ENCODE peak calls at places on chromosomes 13 and 19, in nine cellular contexts. D is adrenal gland; E is neuronal stem cell; R is IMR-90; N is effector memory CD4-positive, alpha-beta T cell; V is CD4-positive, CD25-positive, alpha-beta regulatory T cell; K is heart right ventricle; O is testis; J is thoracic aorta. I is an unnamed sample. For H3K27me3 and H3K4me1, the result is how much of the 10 kb centered on the place peaks cover.

GRCh38 chr13:94201022-94201421 is 278.5 kb downstream of the DCT start:
- DNase-seq in E (no peak), D (no peak), J (no peak), O (no peak), N (no peak), K (no peak), V (no peak), R (no peak), I (no peak)

GRCh38 chr19:45881909-45882528 is 3.9 kb downstream of the IRF2BP1 start:
- DNase-seq in J (no peak), K (no peak), E (no peak), D (no peak), V (no peak), O (no peak), R (no peak), N (no peak), I (peak)

GRCh38 chr13:41263261-41263971 is at the start of gene MTRF1:
- DNase-seq in V (peak), E (peak), D (peak), O (peak), N (peak), K (peak), R (peak), J (peak), I (peak)

GRCh38 chr13:29991343-29991742 is 140.9 kb upstream of the UBL3 start:
- DNase-seq in J (no peak), D (no peak), K (no peak), E (no peak), O (no peak), V (no peak), R (peak), N (no peak), I (no peak)

GRCh38 chr13:93080166-93080565 is 146.4 kb upstream of the GPC6 start:
- DNase-seq in V (no peak), K (no peak), N (no peak), D (no peak), O (no peak), R (no peak), J (no peak), E (no peak), I (no peak)

GRCh38 chr13:71871180-71871754 is 4.3 kb upstream of the DACH1 start:
- DNase-seq in V (no peak), J (no peak), D (no peak), R (no peak), O (no peak), E (no peak), N (no peak), K (no peak), I (no peak)

GRCh38 chr19:53772943-53773342 is 51.2 kb downstream of the NLRP12 start:
- DNase-seq in D (peak), O (peak), N (peak), E (peak), K (no peak), V (peak), J (peak), R (peak), I (peak)

GRCh38 chr13:110531671-110532083 is 29.8 kb downstream of the RAB20 start:
- DNase-seq in R (no peak), D (no peak), N (no peak), J (no peak), V (no peak), E (no peak), O (no peak), K (no peak), I (no peak)

GRCh38 chr13:44726214-44726613 is 150.1 kb upstream of the TSC22D1 start:
- DNase-seq in V (no peak), D (no peak), J (no peak), E (no peak), R (peak), K (no peak), O (no peak), N (no peak), I (no peak)

GRCh38 chr13:43383488-43384165 is 360.2 kb downstream of the DNAJC15 start:
- DNase-seq in K (no peak), R (no peak), V (no peak), E (no peak), N (no peak), D (no peak), O (no peak), J (no peak), I (peak)

GRCh38 chr13:113142876-113143275 is 15.6 kb upstream of the PROZ start:
- DNase-seq in V (no peak), N (no peak), J (no peak), K (no peak), R (no peak), D (no peak), E (no peak), O (peak), I (peak)

GRCh38 chr19:2887391-2887914 is 13.3 kb upstream of the ZNF57 start:
- DNase-seq in E (no peak), J (no peak), K (no peak), R (peak), V (no peak), D (no peak), O (peak), N (no peak), I (peak)

GRCh38 chr13:62510906-62511655 is 1095.4 kb upstream of the PCDH20 start:
- DNase-seq in J (no peak), E (no peak), R (no peak), O (no peak), K (no peak), N (no peak), V (no peak), D (no peak), I (no peak)

GRCh38 chr13:44331446-44331845 is 42.2 kb upstream of the SERP2 start:
- DNase-seq in R (no peak), K (no peak), O (no peak), D (no peak), E (no peak), V (no peak), J (no peak), N (no peak), I (no peak)

GRCh38 chr19:52716578-52716977 is 18.3 kb downstream of the ZNF611 start:
- DNase-seq in K (no peak), V (no peak), O (no peak), R (no peak), E (no peak), D (no peak), N (no peak), J (no peak), I (peak)

GRCh38 chr19:33391631-33392249 is 18.2 kb downstream of the CEBPG start:
- DNase-seq in N (no peak), D (no peak), R (no peak), K (no peak), J (no peak), V (no peak), E (no peak), O (no peak), I (no peak)

GRCh38 chr13:26482451-26483197 is 74.9 kb upstream of the WASF3 start:
- DNase-seq in R (peak), K (no peak), O (peak), N (peak), E (peak), V (peak), J (peak), D (peak), I (peak)

GRCh38 chr19:5558101-5558621 is 9.6 kb downstream of the TINCR start:
- DNase-seq in E (no peak), J (no peak), V (no peak), N (no peak), D (no peak), R (no peak), K (no peak), O (no peak), I (no peak)

GRCh38 chr13:103788061-103788652 is 721.9 kb upstream of the SLC10A2 start:
- DNase-seq in V (no peak), O (peak), J (no peak), D (no peak), N (no peak), E (no peak), K (peak), R (no peak), I (peak)

GRCh38 chr13:67619987-67620386 is 389.9 kb upstream of the PCDH9 start:
- DNase-seq in R (peak), K (no peak), N (no peak), J (no peak), V (no peak), E (no peak), D (no peak), O (no peak), I (no peak)

GRCh38 chr13:44191504-44192171 is 182.0 kb upstream of the SERP2 start:
- DNase-seq in E (peak), R (peak), D (peak), O (peak), V (no peak), N (peak), K (no peak), J (no peak), I (peak)

GRCh38 chr19:11506101-11506555 is 489 bp upstream of the ZNF653 start:
- DNase-seq in N (no peak), J (no peak), E (peak), K (peak), R (no peak), O (no peak), V (no peak), D (peak), I (no peak)

GRCh38 chr19:13056052-13056660 is 46.5 kb downstream of the LYL1 start:
- DNase-seq in V (no peak), N (no peak), K (peak), O (peak), J (no peak), R (peak), E (no peak), D (no peak), I (peak)

GRCh38 chr13:110683203-110683883 is 22.6 kb downstream of the CARS2 start:
- DNase-seq in R (peak), O (peak), V (peak), J (no peak), D (no peak), K (no peak), E (no peak), N (no peak), I (no peak)

GRCh38 chr19:38726284-38726673 is 18.0 kb downstream of the CAPN12 start:
- DNase-seq in R (no peak), K (peak), E (no peak), D (peak), O (no peak), V (no peak), N (no peak), J (no peak), I (no peak)

GRCh38 chr13:75495938-75496337 is 14.0 kb upstream of the TBC1D4 start:
- DNase-seq in J (no peak), E (no peak), V (no peak), R (peak), K (no peak), O (no peak), N (no peak), D (no peak), I (no peak)

GRCh38 chr13:92739306-92739818 is 487.2 kb upstream of the GPC6 start:
- DNase-seq in R (peak), O (no peak), V (no peak), J (no peak), K (no peak), E (no peak), D (no peak), N (no peak), I (no peak)

GRCh38 chr19:1161716-1162115 is 12.4 kb downstream of the SBNO2 start:
- DNase-seq in K (no peak), V (no peak), N (no peak), D (peak), E (no peak), O (no peak), R (peak), J (no peak), I (no peak)

GRCh38 chr13:78680611-78681010 is 21.7 kb upstream of the OBI1 start:
- DNase-seq in D (no peak), V (no peak), K (no peak), N (no peak), R (no peak), J (no peak), O (no peak), E (no peak), I (no peak)

GRCh38 chr13:27641711-27642502 is 20.2 kb downstream of the POLR1D start:
- DNase-seq in D (no peak), R (no peak), K (no peak), O (no peak), N (no peak), J (no peak), E (no peak), V (no peak), I (no peak)

GRCh38 chr19:5522106-5522505 is 45.6 kb downstream of the TINCR start:
- DNase-seq in J (no peak), R (no peak), D (no peak), V (no peak), N (no peak), K (no peak), E (no peak), O (no peak), I (no peak)

DNA sequence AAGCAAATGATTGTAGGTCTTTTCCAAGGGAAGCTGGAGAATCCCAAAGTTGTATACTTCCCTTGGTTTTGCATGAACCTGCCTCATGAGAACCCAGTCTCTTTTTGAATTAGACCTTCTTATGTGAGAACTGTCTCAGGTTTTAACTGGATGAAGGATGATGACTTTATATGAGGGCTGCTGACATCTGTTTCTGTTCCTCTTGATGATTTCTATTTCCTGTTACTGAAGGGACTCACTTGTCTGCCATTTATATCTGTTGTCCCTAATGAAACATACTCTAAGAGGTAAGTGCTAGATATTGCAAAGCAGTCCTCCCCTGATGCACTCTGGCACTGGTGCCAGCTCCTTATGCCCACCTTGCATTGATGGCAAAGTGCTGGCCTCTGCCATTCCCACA is 33.6 kb downstream of the ERICH4 start:
- DNase-seq in K (no peak), O (no peak), D (no peak), R (no peak), E (no peak), N (no peak), J (no peak), V (no peak), I (no peak)
- H3K27me3 ChIP-seq in K (under half), O (under half), D (under half), R (under half), E (half or more), N (under half), J (under half), V (under half), I (under half)

DNA sequence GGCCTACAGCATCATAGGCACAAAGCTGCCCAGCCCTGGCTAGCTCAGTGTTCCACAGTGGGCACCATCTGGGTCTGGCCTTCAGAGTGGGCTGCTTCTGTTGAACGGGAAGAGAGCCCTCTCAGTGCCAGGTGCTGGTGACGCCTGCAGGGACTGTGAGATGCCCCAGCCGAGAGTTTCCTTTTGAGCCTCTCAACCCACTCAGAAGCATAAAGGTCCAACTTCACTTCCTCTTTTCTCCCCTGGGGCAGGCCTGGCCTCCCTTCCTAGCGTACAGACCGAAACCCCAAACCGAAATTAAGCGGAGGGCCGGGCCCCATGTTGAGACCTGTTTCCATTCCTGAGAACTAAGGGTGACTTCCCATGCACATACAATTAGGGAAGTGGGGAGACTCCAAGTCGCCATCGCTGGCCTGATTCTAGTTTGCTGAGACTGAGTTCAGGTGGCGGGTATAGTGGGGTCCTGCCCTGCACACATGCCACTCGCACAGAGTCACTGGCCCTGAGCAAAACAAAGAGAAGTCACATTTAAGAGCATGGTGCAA is 6.9 kb downstream of the RAB8A start:
- DNase-seq in D (no peak), K (no peak), N (no peak), O (no peak), V (no peak), E (no peak), J (no peak), R (no peak), I (no peak)
- H3K4me1 ChIP-seq in D (under half), K (under half), N (under half), O (under half), V (under half), E (under half), J (under half), R (under half), I (under half)

GRCh38 chr19:7856679-7857663 is 17.2 kb downstream of the PRR36 start:
- DNase-seq in N (no peak), R (no peak), O (no peak), J (no peak), V (no peak), E (no peak), K (no peak), D (no peak), I (no peak)

GRCh38 chr19:7853760-7854107 is 20.5 kb downstream of the PRR36 start:
- DNase-seq in R (no peak), N (no peak), J (no peak), O (no peak), V (no peak), K (no peak), E (no peak), D (no peak), I (no peak)

GRCh38 chr19:7857727-7858701 is 16.2 kb downstream of the PRR36 start:
- DNase-seq in E (peak), O (no peak), V (no peak), K (no peak), N (no peak), D (no peak), J (no peak), R (no peak), I (peak)

GRCh38 chr19:7855426-7856276 is 18.5 kb downstream of the PRR36 start:
- DNase-seq in D (no peak), K (no peak), N (no peak), O (no peak), E (no peak), R (no peak), J (no peak), V (no peak), I (no peak)

GRCh38 chr19:7856277-7856581 is 18.0 kb downstream of the PRR36 start:
- DNase-seq in O (no peak), J (no peak), N (no peak), K (no peak), V (no peak), R (no peak), E (no peak), D (no peak), I (no peak)
- H3K27me3 ChIP-seq in O (under half), J (under half), N (under half), K (under half), V (under half), R (under half), E (under half), D (under half), I (under half)

GRCh38 chr19:4082172-4082571 is 15.5 kb upstream of the ZBTB7A start:
- DNase-seq in V (no peak), N (no peak), K (no peak), D (no peak), E (no peak), O (no peak), R (no peak), J (no peak), I (no peak)

GRCh38 chr19:4083677-4084546 is 17.2 kb upstream of the ZBTB7A start:
- DNase-seq in E (no peak), O (no peak), D (no peak), K (no peak), V (no peak), J (no peak), R (no peak), N (peak), I (no peak)

GRCh38 chr19:4081441-4082129 is 14.9 kb upstream of the ZBTB7A start:
- DNase-seq in R (no peak), K (no peak), O (no peak), V (no peak), J (no peak), D (no peak), N (no peak), E (no peak), I (no peak)

GRCh38 chr19:4086336-4086953 is 19.7 kb upstream of the ZBTB7A start:
- DNase-seq in O (no peak), J (no peak), D (no peak), V (no peak), E (no peak), K (no peak), N (no peak), R (no peak), I (no peak)

DNA sequence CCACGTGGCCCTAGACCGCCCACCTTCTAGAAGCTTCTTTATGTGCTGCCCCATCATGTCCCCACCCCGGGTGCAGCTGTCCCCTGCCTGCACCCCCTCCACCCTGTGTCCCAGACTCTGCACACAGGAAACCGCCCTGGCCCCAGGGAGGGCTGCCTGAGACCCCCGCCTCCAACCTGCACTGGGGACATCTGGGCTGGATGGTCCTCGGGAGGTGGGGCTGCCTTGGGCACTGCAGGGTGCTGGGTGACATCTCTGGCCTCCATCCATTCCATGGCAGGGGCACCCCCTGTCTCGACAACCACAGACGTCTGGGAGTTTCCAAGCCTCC is 17.8 kb upstream of the ZBTB7A start:
- DNase-seq in K (no peak), R (no peak), O (no peak), D (no peak), J (no peak), E (no peak), V (no peak), N (no peak), I (no peak)
- H3K4me1 ChIP-seq in K (under half), R (under half), O (under half), D (under half), J (under half), E (under half), V (under half), N (half or more), I (under half)

GRCh38 chr19:10424011-10424637 is 3.8 kb downstream of the PDE4A start:
- DNase-seq in E (peak), R (peak), K (peak), D (peak), N (peak), V (peak), J (no peak), O (peak), I (peak)
- H3K27me3 ChIP-seq in E (half or more), R (under half), K (half or more), D (under half), N (under half), V (under half), J (under half), O (under half), I (half or more)

GRCh38 chr19:43482193-43482592 is 16.8 kb upstream of the LYPD3 start:
- DNase-seq in O (no peak), R (no peak), E (no peak), N (no peak), D (no peak), J (no peak), K (no peak), V (no peak), I (no peak)
- H3K4me1 ChIP-seq in O (under half), R (under half), E (under half), N (under half), D (under half), J (under half), K (under half), V (under half), I (under half)

GRCh38 chr19:43306097-43306496 is 36.8 kb upstream of the PSG9 start:
- DNase-seq in K (no peak), N (no peak), D (no peak), R (no peak), J (no peak), O (no peak), E (no peak), V (no peak), I (no peak)

GRCh38 chr19:43308244-43308815 is 39.0 kb upstream of the PSG9 start:
- DNase-seq in D (no peak), E (no peak), R (no peak), K (no peak), V (no peak), O (no peak), J (no peak), N (no peak), I (no peak)

GRCh38 chr19:43300876-43301765 is 31.8 kb upstream of the PSG9 start:
- DNase-seq in N (no peak), K (no peak), J (no peak), D (no peak), V (no peak), R (no peak), O (no peak), E (no peak), I (no peak)

GRCh38 chr19:43310221-43310620 is 40.9 kb upstream of the PSG9 start:
- DNase-seq in D (no peak), N (no peak), O (no peak), R (no peak), J (no peak), V (no peak), K (no peak), E (no peak), I (no peak)

DNA sequence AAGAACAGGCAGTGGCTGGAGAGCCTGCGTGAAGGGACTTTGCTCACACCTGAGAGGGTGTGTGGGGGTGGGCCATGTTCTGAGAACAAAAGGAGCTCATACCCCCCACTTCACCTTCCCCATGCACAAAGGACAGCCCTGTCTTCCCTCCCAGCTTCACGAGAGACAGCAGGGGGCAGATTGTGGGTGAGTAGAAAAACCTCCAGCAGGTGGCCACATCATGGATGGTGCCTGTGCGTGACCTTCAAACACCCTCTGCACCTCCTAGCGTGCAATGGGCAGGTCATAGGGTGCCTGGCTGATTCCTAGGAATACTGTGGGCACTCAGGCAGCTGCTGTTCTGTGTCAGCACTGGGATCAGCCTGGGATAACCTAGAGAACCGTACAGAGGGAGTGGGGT is 36.3 kb upstream of the PSG9 start:
- DNase-seq in J (no peak), V (no peak), N (no peak), K (no peak), E (no peak), R (no peak), D (no peak), O (no peak), I (no peak)
- H3K27me3 ChIP-seq in J (under half), V (under half), N (under half), K (under half), E (under half), R (half or more), D (under half), O (under half), I (under half)

I was measured in endodermal cell.